ENCODE peak calls at places on chromosomes 2 and 18, in four cellular contexts. One of them, this sample, is unnamed.

GRCh38 chr2:151844217-151844896 is 16.1 kb upstream of the ARL5A start:
- DNase-seq in IMR-90: no peak
- DNase-seq in mesendoderm: no peak
- DNase-seq in H1: no peak
- DNase-seq in this sample: no peak

GRCh38 chr2:111119004-111119846 is 1.5 kb upstream of the BCL2L11 start:
- DNase-seq in IMR-90: no peak
- DNase-seq in mesendoderm: peak
- DNase-seq in H1: no peak
- DNase-seq in this sample: peak

GRCh38 chr18:61333746-61334490 is 688 bp downstream of the CDH20 start:
- DNase-seq in IMR-90: no peak
- DNase-seq in mesendoderm: peak
- DNase-seq in H1: no peak
- DNase-seq in this sample: peak

GRCh38 chr2:25546852-25547251 is 126.5 kb downstream of the DTNB start:
- DNase-seq in IMR-90: no peak
- DNase-seq in mesendoderm: no peak
- DNase-seq in H1: no peak
- DNase-seq in this sample: no peak

GRCh38 chr18:7877609-7878008 is 310.5 kb downstream of the PTPRM start:
- DNase-seq in IMR-90: no peak
- DNase-seq in mesendoderm: no peak
- DNase-seq in H1: no peak
- DNase-seq in this sample: no peak

GRCh38 chr2:216315817-216316603 is 56.3 kb downstream of the MARCHF4 start:
- DNase-seq in IMR-90: peak
- DNase-seq in mesendoderm: peak
- DNase-seq in H1: no peak
- DNase-seq in this sample: peak

GRCh38 chr2:138125306-138125900 is 161.1 kb downstream of the HNMT start:
- DNase-seq in IMR-90: no peak
- DNase-seq in mesendoderm: no peak
- DNase-seq in H1: no peak
- DNase-seq in this sample: no peak

GRCh38 chr2:159944874-159945273 is 117.5 kb downstream of the PLA2R1 start:
- DNase-seq in IMR-90: no peak
- DNase-seq in mesendoderm: no peak
- DNase-seq in H1: no peak
- DNase-seq in this sample: no peak

GRCh38 chr2:240745962-240746361 is 54.3 kb downstream of the AQP12A start:
- DNase-seq in IMR-90: no peak
- DNase-seq in mesendoderm: no peak
- DNase-seq in H1: no peak
- DNase-seq in this sample: no peak

GRCh38 chr2:36489296-36489695 is 108.7 kb downstream of the FEZ2 start:
- DNase-seq in IMR-90: peak
- DNase-seq in mesendoderm: peak
- DNase-seq in H1: no peak
- DNase-seq in this sample: no peak

GRCh38 chr18:53567935-53568574 is 656.4 kb downstream of the MBD2 start:
- DNase-seq in IMR-90: peak
- DNase-seq in mesendoderm: peak
- DNase-seq in H1: no peak
- DNase-seq in this sample: no peak

GRCh38 chr2:149050188-149050587 is 11.7 kb downstream of the LYPD6B start:
- DNase-seq in IMR-90: peak
- DNase-seq in mesendoderm: no peak
- DNase-seq in H1: no peak
- DNase-seq in this sample: no peak

GRCh38 chr2:26491563-26492167 is 13.7 kb upstream of the OTOF start:
- DNase-seq in IMR-90: no peak
- DNase-seq in mesendoderm: no peak
- DNase-seq in H1: no peak
- DNase-seq in this sample: no peak

GRCh38 chr2:134593500-134593899 is 125.3 kb downstream of the TMEM163 start:
- DNase-seq in IMR-90: no peak
- DNase-seq in mesendoderm: no peak
- DNase-seq in H1: no peak
- DNase-seq in this sample: no peak

GRCh38 chr2:172969171-172969570 is 106.5 kb upstream of the MAP3K20 start:
- DNase-seq in IMR-90: peak
- DNase-seq in mesendoderm: no peak
- DNase-seq in H1: no peak
- DNase-seq in this sample: no peak

GRCh38 chr2:183248866-183249567 is 124.8 kb downstream of the NUP35 start:
- DNase-seq in IMR-90: peak
- DNase-seq in mesendoderm: peak
- DNase-seq in H1: no peak
- DNase-seq in this sample: no peak

GRCh38 chr18:63962137-63962536 is 7.7 kb upstream of the SERPINB8 start:
- DNase-seq in IMR-90: no peak
- DNase-seq in mesendoderm: no peak
- DNase-seq in H1: no peak
- DNase-seq in this sample: no peak

GRCh38 chr2:61750624-61751023 is 103.2 kb downstream of the FAM161A start:
- DNase-seq in IMR-90: peak
- DNase-seq in mesendoderm: no peak
- DNase-seq in H1: no peak
- DNase-seq in this sample: no peak

GRCh38 chr2:111685342-111685741 is 198.7 kb downstream of the ANAPC1 start:
- DNase-seq in IMR-90: no peak
- DNase-seq in mesendoderm: peak
- DNase-seq in H1: no peak
- DNase-seq in this sample: no peak

GRCh38 chr2:121925466-121925865 is 170.0 kb downstream of the TSN start:
- DNase-seq in IMR-90: no peak
- DNase-seq in mesendoderm: no peak
- DNase-seq in H1: no peak
- DNase-seq in this sample: no peak

GRCh38 chr2:237361194-237361986 is 52.6 kb downstream of the COL6A3 start:
- DNase-seq in IMR-90: peak
- DNase-seq in mesendoderm: no peak
- DNase-seq in H1: no peak
- DNase-seq in this sample: no peak

GRCh38 chr2:56018202-56018601 is 94.6 kb upstream of the EFEMP1 start:
- DNase-seq in IMR-90: no peak
- DNase-seq in mesendoderm: no peak
- DNase-seq in H1: no peak
- DNase-seq in this sample: no peak

GRCh38 chr18:55419939-55420664 is 167.9 kb downstream of the TCF4 start:
- DNase-seq in IMR-90: no peak
- DNase-seq in mesendoderm: peak
- DNase-seq in H1: no peak
- DNase-seq in this sample: no peak

GRCh38 chr2:30826916-30827315 is 19.7 kb upstream of the CAPN13 start:
- DNase-seq in IMR-90: no peak
- DNase-seq in mesendoderm: no peak
- DNase-seq in H1: no peak
- DNase-seq in this sample: no peak

GRCh38 chr18:77547757-77548156 is 298.1 kb downstream of the GALR1 start:
- DNase-seq in IMR-90: no peak
- DNase-seq in mesendoderm: no peak
- DNase-seq in H1: no peak
- DNase-seq in this sample: no peak

GRCh38 chr18:33735428-33735827 is 157.4 kb downstream of the ASXL3 start:
- DNase-seq in IMR-90: no peak
- DNase-seq in mesendoderm: peak
- DNase-seq in H1: no peak
- DNase-seq in this sample: no peak

GRCh38 chr2:43314299-43314927 is 88.0 kb upstream of the ZFP36L2 start:
- DNase-seq in IMR-90: no peak
- DNase-seq in mesendoderm: no peak
- DNase-seq in H1: no peak
- DNase-seq in this sample: no peak

GRCh38 chr2:37020212-37020886 is 54.0 kb upstream of the STRN start:
- DNase-seq in IMR-90: peak
- DNase-seq in mesendoderm: peak
- DNase-seq in H1: no peak
- DNase-seq in this sample: no peak

GRCh38 chr2:25290811-25291510 is 50.8 kb downstream of the DNMT3A start:
- DNase-seq in IMR-90: peak
- DNase-seq in mesendoderm: no peak
- DNase-seq in H1: no peak
- DNase-seq in this sample: no peak

GRCh38 chr2:119263656-119264055 is 40.0 kb downstream of the STEAP3 start:
- DNase-seq in IMR-90: no peak
- DNase-seq in mesendoderm: peak
- DNase-seq in H1: no peak
- DNase-seq in this sample: peak

GRCh38 chr2:25310965-25311865 is 30.5 kb downstream of the DNMT3A start:
- DNase-seq in IMR-90: no peak
- DNase-seq in mesendoderm: peak
- DNase-seq in H1: no peak
- DNase-seq in this sample: peak

GRCh38 chr2:81260320-81260719 is 955.8 kb upstream of the LRRTM1 start:
- DNase-seq in IMR-90: no peak
- DNase-seq in mesendoderm: no peak
- DNase-seq in H1: no peak
- DNase-seq in this sample: no peak

GRCh38 chr18:72541871-72542690 is 2.1 kb downstream of the CBLN2 start:
- DNase-seq in IMR-90: no peak
- DNase-seq in mesendoderm: peak
- DNase-seq in H1: no peak
- DNase-seq in this sample: peak

GRCh38 chr2:8006626-8007025 is 675.2 kb upstream of the ID2 start:
- DNase-seq in IMR-90: no peak
- DNase-seq in mesendoderm: peak
- DNase-seq in H1: no peak
- DNase-seq in this sample: no peak

GRCh38 chr2:240499309-240500301 is 58.2 kb downstream of the ANKMY1 start:
- DNase-seq in IMR-90: no peak
- DNase-seq in mesendoderm: no peak
- DNase-seq in H1: no peak
- DNase-seq in this sample: peak

DNA sequence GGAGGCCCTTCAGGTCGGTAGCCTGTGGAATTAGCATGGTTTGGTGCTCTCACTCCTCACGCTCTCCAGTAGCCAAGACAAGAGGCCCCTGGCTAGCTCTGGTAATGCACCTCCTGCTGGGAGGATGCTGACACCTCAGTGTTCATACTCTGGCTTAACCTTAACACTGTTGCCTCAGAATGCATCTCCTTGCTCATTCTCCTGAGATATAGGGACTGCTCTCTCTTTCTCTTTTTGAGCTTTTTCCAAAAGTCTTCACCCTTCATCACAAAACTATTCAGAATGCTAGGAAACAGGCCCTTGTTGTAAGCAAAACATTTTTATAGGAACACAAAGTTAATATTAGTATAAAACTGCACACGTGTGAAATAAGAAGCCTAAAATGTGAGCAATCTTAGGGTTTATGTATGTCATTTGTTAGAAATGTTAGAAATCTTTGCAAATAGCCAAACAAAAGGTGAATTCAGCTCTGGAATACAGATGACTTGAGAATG is 17.3 kb upstream of the IMPA2 start:
- DNase-seq in IMR-90: peak
- DNase-seq in mesendoderm: peak
- DNase-seq in H1: no peak
- DNase-seq in this sample: no peak
- H3K9ac ChIP-seq in IMR-90: peak
- H3K9ac ChIP-seq in mesendoderm: no peak
- H3K9ac ChIP-seq in H1: no peak
- H3K9ac ChIP-seq in this sample: no peak

GRCh38 chr2:18913512-18913911 is 324.1 kb upstream of the NT5C1B start:
- DNase-seq in IMR-90: no peak
- DNase-seq in mesendoderm: no peak
- DNase-seq in H1: no peak
- DNase-seq in this sample: no peak
- H4K5ac ChIP-seq in IMR-90: no peak
- H4K5ac ChIP-seq in mesendoderm: no peak
- H4K5ac ChIP-seq in H1: no peak
- H4K5ac ChIP-seq in this sample: no peak

DNA sequence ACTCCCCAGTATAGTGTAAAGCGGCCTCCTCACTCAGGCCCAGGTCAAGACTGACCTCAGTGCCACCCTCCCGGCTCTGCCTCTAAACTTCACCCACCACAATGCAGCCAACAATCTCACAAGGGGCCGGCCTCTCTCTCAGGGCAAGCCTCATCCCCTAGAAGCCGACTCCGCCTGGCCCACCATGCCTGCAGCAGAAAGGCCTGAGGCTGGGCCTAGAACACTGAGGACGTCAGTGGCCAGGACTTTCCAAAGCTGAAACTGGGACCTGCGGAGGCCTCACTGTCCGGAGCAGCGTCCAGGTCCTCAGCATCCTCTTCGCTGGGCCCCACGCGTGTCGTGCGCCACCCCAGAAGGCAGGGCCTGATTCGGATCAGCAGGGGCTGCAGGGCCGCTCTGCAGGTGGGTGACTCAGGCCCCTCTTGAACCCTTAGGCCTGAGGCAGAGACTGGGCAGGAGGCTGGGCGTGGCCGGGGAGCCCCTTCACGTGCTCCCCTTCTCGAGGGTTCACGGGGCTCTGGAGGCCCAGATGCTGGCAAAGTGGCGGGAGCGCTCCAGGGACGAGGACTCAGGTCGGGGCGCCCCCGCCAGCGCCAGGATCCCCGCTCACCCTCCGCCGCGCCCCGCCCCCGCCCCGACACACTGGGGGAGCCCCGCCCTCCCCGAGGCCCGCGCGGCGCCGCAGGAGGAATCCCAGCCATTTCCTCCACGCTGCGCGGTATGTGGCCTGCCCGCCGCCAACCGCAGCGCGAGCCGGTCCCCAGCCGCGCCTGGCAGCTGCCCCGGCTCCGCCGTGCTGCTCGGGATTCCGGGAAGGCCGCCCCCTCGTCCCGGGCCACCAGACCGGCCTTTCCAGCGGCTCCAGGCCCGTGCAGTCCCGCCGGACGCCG is 53.1 kb downstream of the PKDCC start:
- DNase-seq in IMR-90: peak
- DNase-seq in mesendoderm: peak
- DNase-seq in H1: no peak
- DNase-seq in this sample: peak
- H3K9ac ChIP-seq in IMR-90: no peak
- H3K9ac ChIP-seq in mesendoderm: no peak
- H3K9ac ChIP-seq in H1: no peak
- H3K9ac ChIP-seq in this sample: no peak

GRCh38 chr2:232299084-232299483 is 79.5 kb upstream of the ALPP start:
- DNase-seq in IMR-90: no peak
- DNase-seq in mesendoderm: no peak
- DNase-seq in H1: no peak
- DNase-seq in this sample: no peak

GRCh38 chr2:232296766-232297525 is 81.6 kb upstream of the ALPP start:
- DNase-seq in IMR-90: peak
- DNase-seq in mesendoderm: no peak
- DNase-seq in H1: no peak
- DNase-seq in this sample: no peak

GRCh38 chr2:232295971-232296370 is 82.6 kb upstream of the ALPP start:
- DNase-seq in IMR-90: no peak
- DNase-seq in mesendoderm: no peak
- DNase-seq in H1: no peak
- DNase-seq in this sample: no peak

GRCh38 chr2:232300894-232301387 is 77.6 kb upstream of the ALPP start:
- DNase-seq in IMR-90: peak
- DNase-seq in mesendoderm: no peak
- DNase-seq in H1: no peak
- DNase-seq in this sample: no peak

GRCh38 chr2:232299927-232300674 is 78.5 kb upstream of the ALPP start:
- DNase-seq in IMR-90: no peak
- DNase-seq in mesendoderm: no peak
- DNase-seq in H1: no peak
- DNase-seq in this sample: no peak
- H4K5ac ChIP-seq in IMR-90: no peak
- H4K5ac ChIP-seq in mesendoderm: no peak
- H4K5ac ChIP-seq in H1: no peak
- H4K5ac ChIP-seq in this sample: no peak